ENCODE peak calls at places on chromosome 3, in nine cellular contexts. B, A, V, F, C, J, R, Y and W are unnamed samples.

GRCh38 chr3:175919133-175919532 is 1060.0 kb downstream of the NAALADL2 start:
- DNase-seq in J (no peak), A (no peak), V (no peak), R (no peak), B (no peak), Y (no peak), C (no peak), F (no peak), W (no peak)

GRCh38 chr3:94234177-94234788 is 171.4 kb downstream of the NSUN3 start:
- DNase-seq in B (peak), F (peak), Y (peak), R (peak), V (no peak), J (peak), A (no peak), C (peak), W (no peak)

GRCh38 chr3:127585163-127585812 is 5.2 kb downstream of the TPRA1 start:
- DNase-seq in A (no peak), B (no peak), J (no peak), F (no peak), V (no peak), C (no peak), Y (no peak), R (no peak), W (no peak)

GRCh38 chr3:186653079-186653710 is 12.6 kb upstream of the HRG start:
- DNase-seq in Y (no peak), F (no peak), R (peak), J (no peak), A (no peak), C (no peak), V (no peak), B (no peak), W (no peak)

GRCh38 chr3:71568217-71568616 is 15.3 kb downstream of the FOXP1 start:
- DNase-seq in F (no peak), B (no peak), J (no peak), A (no peak), R (no peak), V (no peak), Y (no peak), C (no peak), W (no peak)

GRCh38 chr3:195580733-195581443 is 2.9 kb downstream of the APOD start:
- DNase-seq in F (peak), R (no peak), V (no peak), J (peak), A (no peak), C (no peak), Y (no peak), B (peak), W (no peak)

GRCh38 chr3:43423142-43423541 is 136.8 kb downstream of the SNRK start:
- DNase-seq in Y (no peak), J (no peak), C (peak), A (no peak), F (no peak), B (no peak), V (no peak), R (no peak), W (peak)

GRCh38 chr3:127613406-127613805 is 15.2 kb downstream of the MCM2 start:
- DNase-seq in J (no peak), V (no peak), Y (no peak), B (no peak), A (no peak), R (no peak), F (peak), C (no peak), W (no peak)

GRCh38 chr3:129432671-129433070 is 4.2 kb upstream of the EFCAB12 start:
- DNase-seq in B (no peak), R (no peak), A (no peak), F (no peak), V (no peak), J (no peak), Y (no peak), C (no peak), W (no peak)

GRCh38 chr3:54819926-54820325 is 107.9 kb downstream of the LRTM1 start:
- DNase-seq in J (no peak), C (no peak), B (no peak), V (no peak), R (no peak), Y (no peak), A (no peak), F (no peak), W (no peak)

GRCh38 chr3:11803977-11804903 is 42.4 kb downstream of the TAMM41 start:
- DNase-seq in A (peak), R (peak), J (peak), C (peak), V (no peak), Y (peak), B (peak), F (peak), W (no peak)

GRCh38 chr3:159669024-159669476 is 319.6 kb upstream of the IL12A start:
- DNase-seq in Y (peak), V (no peak), F (peak), J (no peak), B (no peak), R (no peak), A (no peak), C (peak), W (no peak)

GRCh38 chr3:191051037-191051436 is 148.0 kb upstream of the OSTN start:
- DNase-seq in R (peak), Y (peak), A (peak), B (no peak), J (no peak), V (no peak), F (peak), C (peak), W (no peak)

GRCh38 chr3:25088284-25088683 is 339.8 kb upstream of the RARB start:
- DNase-seq in A (no peak), Y (no peak), B (no peak), V (no peak), J (no peak), C (no peak), R (no peak), F (no peak), W (no peak)

GRCh38 chr3:12356175-12356574 is 67.3 kb downstream of the PPARG start:
- DNase-seq in Y (no peak), F (no peak), R (no peak), J (no peak), C (no peak), V (no peak), B (no peak), A (no peak), W (no peak)

GRCh38 chr3:39378092-39378491 is 5.1 kb upstream of the SLC25A38 start:
- DNase-seq in J (no peak), Y (peak), A (no peak), V (peak), B (no peak), C (peak), F (peak), R (peak), W (no peak)

GRCh38 chr3:58607816-58608215 is 30.6 kb upstream of the FAM107A start:
- DNase-seq in F (no peak), B (no peak), R (no peak), V (no peak), C (no peak), J (no peak), A (no peak), Y (no peak), W (no peak)

GRCh38 chr3:64405211-64405818 is 180.0 kb upstream of the PRICKLE2 start:
- DNase-seq in R (no peak), A (no peak), C (no peak), B (peak), V (no peak), Y (no peak), F (no peak), J (no peak), W (no peak)

GRCh38 chr3:187798126-187798525 is 52.9 kb upstream of the BCL6 start:
- DNase-seq in V (no peak), J (no peak), Y (no peak), R (no peak), A (no peak), B (no peak), C (no peak), F (no peak), W (no peak)

GRCh38 chr3:77815467-77815866 is 775.6 kb downstream of the ROBO2 start:
- DNase-seq in C (no peak), F (no peak), J (no peak), R (peak), B (no peak), V (no peak), A (no peak), Y (no peak), W (no peak)